ENCODE peak calls at places on chromosomes 3 and 15, in ten cellular contexts. K is neural progenitor cell, X is left lung, R is fibroblast of lung, U is glutamatergic neuron, V is astrocyte, B is cardiac muscle cell, L is testis, F is GM23338, G is omental fat pad. Z is an unnamed sample.

GRCh38 chr15:27396997-27397396 is 426.0 kb downstream of the GABRG3 start:
- DNase-seq in K (no peak), X (no peak), R (no peak), U (no peak), V (no peak), B (no peak), L (no peak), F (no peak), G (no peak), Z (no peak)

GRCh38 chr3:55333041-55333440 is 154.1 kb downstream of the WNT5A start:
- DNase-seq in K (no peak), X (no peak), R (peak), U (no peak), V (no peak), B (peak), L (peak), F (no peak), G (no peak), Z (no peak)

GRCh38 chr3:113423699-113424098 is 17.6 kb downstream of the CFAP44 start:
- DNase-seq in K (no peak), X (no peak), R (no peak), U (no peak), V (no peak), B (no peak), L (no peak), F (no peak), G (no peak), Z (no peak)

GRCh38 chr3:127044996-127045395 is 62.1 kb downstream of the PLXNA1 start:
- DNase-seq in K (peak), X (peak), R (no peak), U (no peak), V (no peak), B (peak), L (no peak), F (peak), G (no peak), Z (no peak)

GRCh38 chr3:72733676-72734075 is 114.6 kb downstream of the SHQ1 start:
- DNase-seq in K (no peak), X (no peak), R (no peak), U (no peak), V (no peak), B (no peak), L (no peak), F (no peak), G (no peak), Z (no peak)

GRCh38 chr3:123623346-123623880 is 38.6 kb upstream of the HACD2 start:
- DNase-seq in K (no peak), X (no peak), R (peak), U (no peak), V (no peak), B (no peak), L (no peak), F (no peak), G (no peak), Z (no peak)

GRCh38 chr3:25515131-25515530 is 87.1 kb downstream of the RARB start:
- DNase-seq in K (no peak), X (no peak), R (peak), U (no peak), V (peak), B (no peak), L (no peak), F (no peak), G (no peak), Z (no peak)

GRCh38 chr3:116001063-116001765 is 377.9 kb downstream of the GAP43 start:
- DNase-seq in K (no peak), X (no peak), R (peak), U (no peak), V (peak), B (peak), L (no peak), F (no peak), G (no peak), Z (no peak)

GRCh38 chr3:133377396-133377795 is 22.5 kb upstream of the BFSP2 start:
- DNase-seq in K (peak), X (no peak), R (peak), U (no peak), V (peak), B (peak), L (peak), F (peak), G (no peak), Z (no peak)

GRCh38 chr3:196694202-196694638 is 17.8 kb downstream of the CEP19 start:
- DNase-seq in K (no peak), X (no peak), R (peak), U (no peak), V (no peak), B (peak), L (no peak), F (no peak), G (no peak), Z (no peak)

GRCh38 chr3:195013411-195013810 is 257.5 kb downstream of the XXYLT1 start:
- DNase-seq in K (no peak), X (no peak), R (no peak), U (no peak), V (no peak), B (no peak), L (no peak), F (no peak), G (no peak), Z (no peak)

GRCh38 chr15:85149460-85150129 is 167.9 kb downstream of the PDE8A start:
- DNase-seq in K (no peak), X (no peak), R (peak), U (no peak), V (peak), B (no peak), L (no peak), F (no peak), G (no peak), Z (no peak)

GRCh38 chr15:58407366-58407765 is 24.4 kb upstream of the LIPC start:
- DNase-seq in K (peak), X (no peak), R (no peak), U (no peak), V (no peak), B (no peak), L (no peak), F (no peak), G (no peak), Z (no peak)

GRCh38 chr3:127424766-127425504 is 137.1 kb upstream of the PRR20G start:
- DNase-seq in K (no peak), X (no peak), R (no peak), U (no peak), V (no peak), B (no peak), L (no peak), F (no peak), G (no peak), Z (no peak)

GRCh38 chr3:127139601-127140500 is 53.1 kb upstream of the PRR23E start:
- DNase-seq in K (no peak), X (no peak), R (no peak), U (no peak), V (no peak), B (no peak), L (no peak), F (no peak), G (no peak), Z (peak)

GRCh38 chr15:63476229-63476632 is 28.2 kb upstream of the USP3 start:
- DNase-seq in K (no peak), X (no peak), R (peak), U (no peak), V (peak), B (peak), L (no peak), F (no peak), G (no peak), Z (no peak)

GRCh38 chr15:31402003-31402402 is 75.4 kb downstream of the KLF13 start:
- DNase-seq in K (no peak), X (no peak), R (no peak), U (no peak), V (no peak), B (no peak), L (no peak), F (no peak), G (no peak), Z (no peak)

GRCh38 chr3:108133858-108134554 is 43.2 kb upstream of the CD47 start:
- DNase-seq in K (no peak), X (no peak), R (no peak), U (no peak), V (no peak), B (peak), L (no peak), F (no peak), G (no peak), Z (no peak)

GRCh38 chr3:153443961-153444360 is 281.9 kb downstream of the RAP2B start:
- DNase-seq in K (peak), X (no peak), R (no peak), U (no peak), V (no peak), B (peak), L (no peak), F (peak), G (no peak), Z (no peak)

GRCh38 chr3:50554553-50554952 is 13.0 kb downstream of the C3orf18 start:
- DNase-seq in K (no peak), X (no peak), R (no peak), U (no peak), V (no peak), B (no peak), L (no peak), F (no peak), G (no peak), Z (no peak)

GRCh38 chr15:74377831-74378766 is 10.7 kb upstream of the CYP11A1 start:
- DNase-seq in K (no peak), X (no peak), R (no peak), U (peak), V (no peak), B (no peak), L (no peak), F (no peak), G (no peak), Z (no peak)

GRCh38 chr3:22450785-22451400 is 699.9 kb upstream of the ZNF385D start:
- DNase-seq in K (no peak), X (no peak), R (peak), U (no peak), V (peak), B (peak), L (no peak), F (no peak), G (no peak), Z (no peak)

GRCh38 chr15:85380217-85380859 is at the start of gene AKAP13:
- DNase-seq in K (peak), X (peak), R (peak), U (peak), V (peak), B (peak), L (peak), F (peak), G (peak), Z (peak)

GRCh38 chr15:93617443-93617842 is 528.4 kb upstream of the RGMA start:
- DNase-seq in K (no peak), X (no peak), R (no peak), U (no peak), V (no peak), B (no peak), L (no peak), F (no peak), G (no peak), Z (no peak)

GRCh38 chr15:74406992-74407705 is 26.6 kb downstream of the SEMA7A start:
- DNase-seq in K (peak), X (no peak), R (peak), U (peak), V (peak), B (peak), L (peak), F (peak), G (no peak), Z (no peak)

GRCh38 chr3:102156426-102156825 is 278.4 kb upstream of the ZPLD1 start:
- DNase-seq in K (no peak), X (no peak), R (peak), U (no peak), V (peak), B (peak), L (no peak), F (no peak), G (no peak), Z (no peak)

GRCh38 chr3:99866167-99866810 is 48.6 kb downstream of the CMSS1 start:
- DNase-seq in K (no peak), X (no peak), R (peak), U (no peak), V (peak), B (peak), L (no peak), F (no peak), G (no peak), Z (no peak)

DNA sequence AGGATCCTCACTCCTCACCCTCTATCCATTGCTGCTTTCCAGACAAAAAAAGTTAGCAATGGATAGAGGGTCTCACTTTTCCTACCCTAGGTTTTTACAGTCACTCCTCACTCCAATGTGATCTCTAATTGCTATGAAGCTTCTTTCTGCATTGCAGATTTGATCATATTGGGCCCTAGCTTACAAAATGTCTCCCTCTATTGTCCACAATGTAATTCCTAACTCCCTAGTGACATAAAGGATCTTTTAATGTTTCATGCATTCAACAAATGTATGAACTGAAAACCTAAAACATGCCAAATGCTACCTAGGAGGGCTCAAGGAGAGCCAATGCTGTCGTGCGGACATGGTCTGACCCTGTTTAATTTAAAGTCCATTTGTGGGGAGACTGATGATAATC is 234.8 kb downstream of the CADM2 start:
- DNase-seq in K (no peak), X (no peak), R (no peak), U (no peak), V (no peak), B (no peak), L (no peak), F (no peak), G (no peak), Z (no peak)
- TF ChIP-seq CTCF in K (no peak), X (no peak), R (no peak), U (no peak), V (no peak), B (no peak), L (no peak), F (peak), G (no peak), Z (peak)

GRCh38 chr3:139520028-139520737 is 19.4 kb downstream of the RBP1 start:
- DNase-seq in K (no peak), X (no peak), R (peak), U (no peak), V (peak), B (peak), L (peak), F (peak), G (no peak), Z (no peak)
- TF ChIP-seq CTCF in K (peak), X (no peak), R (peak), U (peak), V (peak), B (peak), L (no peak), F (peak), G (no peak), Z (peak)

DNA sequence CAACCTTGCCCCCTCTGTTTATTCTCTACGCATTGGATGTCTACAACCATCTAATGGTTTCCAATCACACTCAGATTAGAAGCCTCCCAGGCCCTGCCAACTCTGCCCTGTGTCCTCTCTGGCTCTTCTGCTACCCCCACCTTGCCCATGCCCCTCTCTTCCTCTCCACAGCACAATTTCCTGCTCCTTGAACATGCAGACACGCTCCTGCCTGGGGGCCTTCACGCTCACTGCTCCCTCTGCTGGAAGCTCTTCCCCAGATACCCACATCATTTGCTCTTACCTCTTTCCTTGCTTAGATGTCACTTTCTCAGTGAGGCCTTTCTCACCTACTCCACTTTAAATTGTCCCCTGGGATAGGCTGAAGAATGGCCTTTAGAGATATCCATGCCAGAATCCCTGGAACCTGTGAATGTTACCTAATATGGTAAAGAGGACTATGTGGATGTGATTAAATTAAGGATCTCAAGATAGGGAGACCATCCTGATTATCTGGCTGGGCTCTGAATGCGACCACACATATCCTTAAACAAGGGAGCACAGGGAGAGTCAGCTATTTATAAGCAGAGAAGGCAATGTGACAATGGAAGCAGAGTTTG is 9.9 kb downstream of the KY start:
- DNase-seq in K (peak), X (no peak), R (peak), U (peak), V (no peak), B (peak), L (peak), F (peak), G (no peak), Z (no peak)
- TF ChIP-seq CTCF in K (peak), X (no peak), R (peak), U (peak), V (peak), B (peak), L (no peak), F (peak), G (no peak), Z (peak)

GRCh38 chr3:151285940-151286339 is 7.6 kb upstream of the P2RY14 start:
- DNase-seq in K (no peak), X (no peak), R (no peak), U (no peak), V (no peak), B (no peak), L (no peak), F (no peak), G (no peak), Z (no peak)

GRCh38 chr3:151296226-151296625 is 17.9 kb upstream of the P2RY14 start:
- DNase-seq in K (no peak), X (no peak), R (no peak), U (no peak), V (no peak), B (no peak), L (no peak), F (peak), G (no peak), Z (no peak)

GRCh38 chr3:151293127-151293526 is 14.8 kb upstream of the P2RY14 start:
- DNase-seq in K (no peak), X (no peak), R (no peak), U (no peak), V (no peak), B (no peak), L (no peak), F (no peak), G (no peak), Z (no peak)

GRCh38 chr3:151290673-151291072 is 12.3 kb upstream of the P2RY14 start:
- DNase-seq in K (no peak), X (no peak), R (peak), U (no peak), V (no peak), B (peak), L (no peak), F (no peak), G (no peak), Z (no peak)
- TF ChIP-seq CTCF in K (peak), X (peak), R (peak), U (no peak), V (peak), B (peak), L (no peak), F (peak), G (no peak), Z (peak)

GRCh38 chr3:31925271-31925630 is 55.8 kb downstream of the OSBPL10 start:
- DNase-seq in K (no peak), X (no peak), R (no peak), U (no peak), V (no peak), B (no peak), L (no peak), F (no peak), G (no peak), Z (no peak)
- TF ChIP-seq CTCF in K (no peak), X (no peak), R (no peak), U (no peak), V (no peak), B (no peak), L (no peak), F (no peak), G (no peak), Z (no peak)

GRCh38 chr3:8336456-8336855 is 165.2 kb upstream of the LMCD1 start:
- DNase-seq in K (peak), X (no peak), R (no peak), U (no peak), V (no peak), B (no peak), L (peak), F (peak), G (no peak), Z (no peak)
- TF ChIP-seq CTCF in K (peak), X (no peak), R (peak), U (peak), V (peak), B (peak), L (no peak), F (peak), G (no peak), Z (peak)

GRCh38 chr3:142150271-142150670 is 927 bp upstream of the TFDP2 start:
- DNase-seq in K (no peak), X (no peak), R (no peak), U (no peak), V (no peak), B (no peak), L (no peak), F (no peak), G (no peak), Z (no peak)

GRCh38 chr3:142151828-142152227 is 2.5 kb upstream of the TFDP2 start:
- DNase-seq in K (no peak), X (no peak), R (no peak), U (no peak), V (no peak), B (no peak), L (no peak), F (no peak), G (no peak), Z (no peak)

GRCh38 chr3:142154186-142154585 is 4.8 kb upstream of the TFDP2 start:
- DNase-seq in K (no peak), X (no peak), R (no peak), U (no peak), V (no peak), B (no peak), L (no peak), F (no peak), G (no peak), Z (no peak)

GRCh38 chr3:142151240-142151639 is 1.9 kb upstream of the TFDP2 start:
- DNase-seq in K (no peak), X (no peak), R (no peak), U (no peak), V (no peak), B (no peak), L (no peak), F (no peak), G (no peak), Z (no peak)

DNA sequence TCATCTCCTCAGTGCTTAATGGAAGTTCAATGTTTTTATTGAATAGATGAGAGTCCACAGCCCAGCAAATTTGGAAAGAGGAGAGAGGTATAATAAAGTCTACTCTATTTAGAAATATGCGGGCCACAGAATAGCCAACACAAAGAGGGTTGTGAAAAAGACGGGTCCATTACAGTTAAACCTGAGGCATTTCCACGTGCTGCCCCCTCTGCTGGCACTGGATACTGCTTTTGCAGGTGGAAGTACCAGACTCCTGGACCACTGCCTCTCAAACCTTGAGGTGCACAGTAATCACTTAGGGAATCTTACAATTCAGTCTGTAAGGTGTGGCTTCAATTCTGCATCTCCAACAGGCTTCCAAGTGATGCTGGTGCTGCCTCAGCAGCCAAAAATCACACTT is 3.0 kb upstream of the TFDP2 start:
- DNase-seq in K (peak), X (no peak), R (no peak), U (peak), V (no peak), B (no peak), L (no peak), F (peak), G (no peak), Z (no peak)
- TF ChIP-seq CTCF in K (peak), X (no peak), R (no peak), U (peak), V (no peak), B (no peak), L (no peak), F (peak), G (no peak), Z (peak)

DNA sequence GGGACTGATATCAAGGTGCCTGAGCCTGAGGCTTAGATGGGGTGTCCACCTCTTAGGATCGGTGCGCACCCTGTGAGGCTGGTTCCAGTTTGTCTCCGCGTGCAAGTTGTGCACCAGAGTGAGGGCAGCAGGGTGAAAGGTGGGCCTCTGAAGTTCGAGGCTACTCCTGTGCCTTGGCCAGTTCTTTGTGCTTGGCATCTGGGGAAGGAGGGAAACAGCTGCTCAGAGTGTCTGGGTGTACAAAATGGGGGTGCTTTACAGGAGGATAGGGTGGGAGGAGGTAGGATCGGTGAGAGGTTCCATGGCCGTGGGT is 835 bp downstream of the VPS8 start:
- DNase-seq in K (no peak), X (no peak), R (no peak), U (no peak), V (no peak), B (no peak), L (no peak), F (no peak), G (no peak), Z (no peak)
- TF ChIP-seq CTCF in K (no peak), X (no peak), R (no peak), U (no peak), V (no peak), B (no peak), L (no peak), F (no peak), G (no peak), Z (no peak)